ENCODE peak calls at places on chromosomes 6 and 20, in nine cellular contexts. P is mammary epithelial cell, J is A549, U is H9, I is astrocyte, V is breast epithelium, L is fibroblast of lung, K is WTC11, N is tibial nerve. O is an unnamed sample.

GRCh38 chr6:43361269-43361668 is 8.2 kb downstream of the ZNF318 start:
- DNase-seq in P (no peak), J (no peak), U (no peak), I (no peak), V (no peak), L (no peak), K (no peak), N (no peak), O (no peak)

GRCh38 chr20:57400262-57400701 is 9.1 kb downstream of the RBM38 start:
- DNase-seq in P (no peak), J (no peak), U (no peak), I (no peak), V (no peak), L (no peak), K (no peak), N (no peak), O (no peak)

GRCh38 chr20:41406307-41406706 is 39.7 kb upstream of the EMILIN3 start:
- DNase-seq in P (no peak), J (no peak), U (no peak), I (no peak), V (no peak), L (no peak), K (no peak), N (no peak), O (no peak)

GRCh38 chr20:47220161-47220582 is 136.3 kb downstream of the ZMYND8 start:
- DNase-seq in P (no peak), J (peak), U (peak), I (no peak), V (no peak), L (no peak), K (peak), N (no peak), O (peak)

GRCh38 chr20:16368645-16369292 is 204.5 kb downstream of the KIF16B start:
- DNase-seq in P (no peak), J (peak), U (no peak), I (peak), V (no peak), L (peak), K (no peak), N (no peak), O (no peak)

GRCh38 chr6:140541288-140541687 is 1166.8 kb upstream of the CITED2 start:
- DNase-seq in P (no peak), J (no peak), U (no peak), I (peak), V (no peak), L (peak), K (no peak), N (no peak), O (no peak)

GRCh38 chr20:63202811-63203526 is 13.0 kb downstream of the YTHDF1 start:
- DNase-seq in P (no peak), J (no peak), U (no peak), I (no peak), V (no peak), L (no peak), K (no peak), N (no peak), O (no peak)

GRCh38 chr20:3714092-3714491 is 1.7 kb upstream of the SIGLEC1 start:
- DNase-seq in P (no peak), J (no peak), U (peak), I (no peak), V (no peak), L (no peak), K (no peak), N (no peak), O (no peak)

GRCh38 chr20:47665221-47665991 is 119.9 kb downstream of the SULF2 start:
- DNase-seq in P (peak), J (no peak), U (no peak), I (no peak), V (no peak), L (no peak), K (no peak), N (no peak), O (no peak)

GRCh38 chr6:64217721-64218603 is 582.4 kb downstream of the PHF3 start:
- DNase-seq in P (no peak), J (no peak), U (no peak), I (no peak), V (no peak), L (peak), K (no peak), N (no peak), O (no peak)

GRCh38 chr6:84762220-84762940 is 2.0 kb downstream of the TBX18 start:
- DNase-seq in P (peak), J (peak), U (peak), I (peak), V (no peak), L (peak), K (peak), N (no peak), O (no peak)

GRCh38 chr6:119742188-119742803 is 392.7 kb upstream of the MAN1A1 start:
- DNase-seq in P (peak), J (no peak), U (peak), I (peak), V (no peak), L (peak), K (peak), N (peak), O (peak)

GRCh38 chr6:31227143-31227542 is 44.7 kb downstream of the HLA-C start:
- DNase-seq in P (no peak), J (no peak), U (no peak), I (no peak), V (no peak), L (no peak), K (no peak), N (no peak), O (no peak)

GRCh38 chr20:3613821-3614440 is 49.3 kb downstream of the GFRA4 start:
- DNase-seq in P (no peak), J (no peak), U (no peak), I (no peak), V (no peak), L (peak), K (no peak), N (no peak), O (no peak)

GRCh38 chr20:62448788-62449187 is 21.4 kb upstream of the RBBP8NL start:
- DNase-seq in P (no peak), J (no peak), U (no peak), I (no peak), V (no peak), L (no peak), K (no peak), N (no peak), O (no peak)

GRCh38 chr6:14711056-14711703 is 534.7 kb upstream of the JARID2 start:
- DNase-seq in P (peak), J (peak), U (peak), I (peak), V (no peak), L (peak), K (peak), N (no peak), O (no peak)

GRCh38 chr6:22248513-22249308 is 48.1 kb downstream of the PRL start:
- DNase-seq in P (no peak), J (peak), U (no peak), I (peak), V (no peak), L (peak), K (no peak), N (no peak), O (no peak)

GRCh38 chr6:138509371-138509770 is 10.1 kb upstream of the NHSL1 start:
- DNase-seq in P (peak), J (peak), U (no peak), I (no peak), V (no peak), L (peak), K (peak), N (no peak), O (no peak)

GRCh38 chr20:719816-720215 is 44.2 kb upstream of the SCRT2 start:
- DNase-seq in P (no peak), J (no peak), U (no peak), I (no peak), V (no peak), L (no peak), K (no peak), N (no peak), O (no peak)

GRCh38 chr6:17012421-17013225 is 89.2 kb upstream of the STMND1 start:
- DNase-seq in P (peak), J (no peak), U (peak), I (peak), V (no peak), L (peak), K (peak), N (no peak), O (no peak)

DNA sequence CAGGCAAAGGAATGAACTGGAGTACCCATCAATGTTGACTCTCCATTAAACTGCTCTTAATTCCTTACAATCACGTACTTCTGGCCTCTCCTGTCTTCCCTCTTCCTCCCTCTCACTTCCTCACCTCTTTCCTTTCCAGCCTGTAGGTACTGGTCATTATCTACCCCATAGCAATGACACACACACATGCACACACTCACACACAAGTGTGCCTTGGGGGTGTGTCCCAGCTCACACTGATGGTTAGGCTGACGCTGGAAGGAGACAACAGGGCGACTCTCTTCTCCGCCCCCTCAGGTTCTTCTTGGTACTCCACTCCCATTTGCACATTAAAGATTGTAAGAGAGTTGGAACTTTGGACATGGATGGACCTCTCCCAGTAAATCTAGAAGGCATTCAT is 14.0 kb upstream of the SERPINB9 start:
- DNase-seq in P (no peak), J (peak), U (no peak), I (no peak), V (no peak), L (no peak), K (no peak), N (no peak), O (no peak)
- TF ChIP-seq CTCF in P (no peak), J (no peak), U (peak), I (no peak), V (no peak), L (no peak), K (peak), N (no peak), O (no peak)

DNA sequence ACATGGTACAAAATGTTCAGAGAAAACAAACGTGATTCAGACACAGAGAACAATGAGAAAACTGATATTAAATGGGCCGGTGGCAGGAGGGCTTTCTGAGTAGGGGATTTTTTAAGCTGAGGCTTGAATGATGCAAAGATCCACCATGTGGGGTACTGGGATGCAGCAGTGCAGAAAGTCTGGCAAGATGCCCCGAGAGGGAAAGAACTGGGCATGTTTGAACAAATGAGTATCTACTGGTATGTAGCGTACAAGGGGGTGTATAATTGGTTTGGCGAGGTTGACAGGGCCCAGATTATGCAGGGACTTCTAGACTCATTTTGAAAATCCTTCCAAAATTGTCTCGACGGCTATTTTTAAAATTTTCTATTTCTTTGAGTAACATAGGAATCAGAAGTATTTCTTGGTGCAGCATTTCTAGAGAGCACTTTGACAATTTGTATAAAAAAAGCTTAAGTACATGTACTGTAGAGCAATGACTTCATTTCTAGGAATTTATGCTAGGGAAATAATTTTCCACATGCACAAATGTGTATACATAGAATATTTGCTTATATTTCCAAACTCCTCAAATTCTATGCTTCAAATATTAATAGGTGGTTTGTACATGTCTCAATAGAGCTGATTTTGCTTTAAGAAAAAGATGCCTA is 119.6 kb upstream of the DOK5 start:
- DNase-seq in P (peak), J (no peak), U (no peak), I (no peak), V (no peak), L (peak), K (no peak), N (no peak), O (no peak)
- TF ChIP-seq CTCF in P (peak), J (no peak), U (no peak), I (no peak), V (no peak), L (no peak), K (no peak), N (no peak), O (no peak)

DNA sequence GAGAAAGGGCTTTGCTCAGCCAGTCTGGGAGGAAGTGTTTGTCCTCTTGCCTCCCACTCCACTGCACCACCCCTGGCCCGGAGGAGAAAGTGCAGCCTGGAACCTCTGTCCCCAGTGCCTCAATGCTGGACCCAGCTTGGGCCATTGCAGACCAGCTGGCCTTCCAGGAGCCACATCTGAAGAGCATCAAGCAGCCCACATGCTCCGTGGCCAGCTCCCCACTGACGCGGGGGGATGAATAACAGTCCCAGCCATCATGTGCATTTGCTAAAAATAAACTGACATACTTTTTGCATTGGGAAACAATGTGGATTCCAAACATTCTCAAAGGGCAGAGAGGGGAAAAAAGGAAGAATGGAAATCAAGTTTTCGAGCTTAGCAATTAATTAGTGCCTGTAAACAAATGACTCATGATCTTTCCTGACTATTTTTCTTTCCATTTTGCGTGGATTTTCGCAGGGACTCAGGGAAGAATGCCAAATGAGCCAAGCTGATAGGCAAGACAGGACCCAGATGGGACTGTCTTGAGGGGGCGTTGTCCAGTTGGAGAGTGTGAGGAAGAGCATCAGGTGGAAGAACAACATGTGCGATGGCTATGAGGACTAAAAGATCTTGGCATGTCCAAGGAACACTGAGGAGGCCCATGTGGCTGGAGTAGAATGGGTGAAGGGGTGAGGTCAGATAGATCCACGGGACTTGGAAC is 34.1 kb downstream of the CEBPB start:
- DNase-seq in P (peak), J (no peak), U (no peak), I (peak), V (no peak), L (peak), K (peak), N (peak), O (no peak)
- TF ChIP-seq CTCF in P (peak), J (no peak), U (peak), I (peak), V (no peak), L (peak), K (no peak), N (peak), O (no peak)

DNA sequence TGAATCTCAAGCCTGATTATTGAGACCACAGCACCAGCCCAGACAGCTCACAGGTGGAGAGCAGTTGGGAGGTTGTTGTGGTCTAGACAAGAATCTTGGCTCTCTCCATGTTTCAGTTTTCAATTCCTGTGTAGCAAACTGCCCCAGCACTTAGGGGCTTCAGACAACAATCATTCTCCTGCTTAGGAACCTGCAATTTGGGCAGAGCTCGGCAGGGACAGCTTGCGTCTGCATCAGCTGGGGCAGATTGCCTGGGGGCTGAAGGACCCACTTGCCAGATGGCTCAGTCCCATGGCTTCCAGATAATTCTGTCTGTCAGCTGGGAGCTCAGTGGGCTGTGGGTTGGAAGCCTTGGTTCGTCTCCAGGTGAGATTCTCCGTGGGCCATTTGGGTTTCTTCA is 6.9 kb downstream of the TGM6 start:
- DNase-seq in P (no peak), J (no peak), U (no peak), I (peak), V (no peak), L (no peak), K (no peak), N (no peak), O (no peak)
- TF ChIP-seq CTCF in P (no peak), J (no peak), U (peak), I (no peak), V (no peak), L (no peak), K (no peak), N (no peak), O (no peak)

O was measured in activated B cell treated with CpG ODN at 0.5 μM for 24 hours.